ENCODE peak calls at places on chromosomes 4 and X, in seven cellular contexts. One of them, this sample, is unnamed.
A peak's percentile ranks its signal among the peaks of the same experiment; 100 is the strongest.

GRCh38 chr4:6647582-6648230 is 7.2 kb downstream of the MRFAP1 start:
- DNase-seq in tibial nerve: no peak
- DNase-seq in HFF-Myc: no peak
- DNase-seq in kidney: no peak
- DNase-seq in GM10248: no peak
- DNase-seq in adrenal gland: no peak
- DNase-seq in cardiac muscle cell: no peak
- DNase-seq in this sample: no peak

GRCh38 chr4:164731827-164732474 is 22.0 kb upstream of the SMIM31 start:
- DNase-seq in kidney: no peak
- DNase-seq in GM10248: peak; percentile 50
- DNase-seq in adrenal gland: peak; percentile 52
- DNase-seq in HFF-Myc: peak; percentile 10
- DNase-seq in tibial nerve: no peak
- DNase-seq in cardiac muscle cell: peak; percentile 67
- DNase-seq in this sample: no peak

GRCh38 chrX:109475174-109475891 is 6.6 kb downstream of the GUCY2F start:
- DNase-seq in cardiac muscle cell: peak; percentile 77
- DNase-seq in tibial nerve: no peak
- DNase-seq in GM10248: no peak
- DNase-seq in kidney: peak; percentile 62
- DNase-seq in HFF-Myc: no peak
- DNase-seq in adrenal gland: peak; percentile 51
- DNase-seq in this sample: no peak

GRCh38 chrX:16696956-16697355 is 15.5 kb downstream of the CTPS2 start:
- DNase-seq in adrenal gland: no peak
- DNase-seq in GM10248: no peak
- DNase-seq in tibial nerve: no peak
- DNase-seq in kidney: no peak
- DNase-seq in HFF-Myc: no peak
- DNase-seq in cardiac muscle cell: no peak
- DNase-seq in this sample: no peak

GRCh38 chr4:48752256-48752655 is 27.8 kb downstream of the FRYL start:
- DNase-seq in kidney: no peak
- DNase-seq in adrenal gland: no peak
- DNase-seq in cardiac muscle cell: no peak
- DNase-seq in tibial nerve: no peak
- DNase-seq in GM10248: no peak
- DNase-seq in HFF-Myc: no peak
- DNase-seq in this sample: no peak

GRCh38 chr4:182642831-182643230 is 274.4 kb downstream of the DCTD start:
- DNase-seq in GM10248: no peak
- DNase-seq in tibial nerve: no peak
- DNase-seq in adrenal gland: no peak
- DNase-seq in cardiac muscle cell: no peak
- DNase-seq in kidney: no peak
- DNase-seq in HFF-Myc: no peak
- DNase-seq in this sample: no peak

GRCh38 chr4:74624351-74625151 is 169.8 kb downstream of the BTC start:
- DNase-seq in GM10248: no peak
- DNase-seq in kidney: no peak
- DNase-seq in cardiac muscle cell: no peak
- DNase-seq in adrenal gland: no peak
- DNase-seq in HFF-Myc: peak; percentile 91
- DNase-seq in tibial nerve: no peak
- DNase-seq in this sample: peak; percentile 87

GRCh38 chr4:113847710-113848109 is 86.2 kb upstream of the CAMK2D start:
- DNase-seq in kidney: no peak
- DNase-seq in GM10248: no peak
- DNase-seq in cardiac muscle cell: no peak
- DNase-seq in tibial nerve: no peak
- DNase-seq in HFF-Myc: no peak
- DNase-seq in adrenal gland: no peak
- DNase-seq in this sample: no peak

GRCh38 chr4:30802622-30803323 is 82.6 kb downstream of the PCDH7 start:
- DNase-seq in GM10248: no peak
- DNase-seq in tibial nerve: no peak
- DNase-seq in cardiac muscle cell: no peak
- DNase-seq in HFF-Myc: no peak
- DNase-seq in kidney: no peak
- DNase-seq in adrenal gland: no peak
- DNase-seq in this sample: peak; percentile 12

GRCh38 chr4:41600243-41600642 is 62.3 kb downstream of the LIMCH1 start:
- DNase-seq in tibial nerve: no peak
- DNase-seq in adrenal gland: no peak
- DNase-seq in cardiac muscle cell: no peak
- DNase-seq in GM10248: no peak
- DNase-seq in kidney: no peak
- DNase-seq in HFF-Myc: no peak
- DNase-seq in this sample: no peak

GRCh38 chrX:138945219-138945618 is 233.7 kb upstream of the FGF13 start:
- DNase-seq in kidney: no peak
- DNase-seq in HFF-Myc: no peak
- DNase-seq in cardiac muscle cell: no peak
- DNase-seq in tibial nerve: no peak
- DNase-seq in adrenal gland: no peak
- DNase-seq in GM10248: no peak
- DNase-seq in this sample: no peak

GRCh38 chr4:124943145-124943889 is 230.8 kb upstream of the ANKRD50 start:
- DNase-seq in adrenal gland: no peak
- DNase-seq in cardiac muscle cell: no peak
- DNase-seq in tibial nerve: no peak
- DNase-seq in HFF-Myc: no peak
- DNase-seq in kidney: no peak
- DNase-seq in GM10248: no peak
- DNase-seq in this sample: no peak

GRCh38 chr4:112036881-112037280 is 108.4 kb upstream of the FAM241A start:
- DNase-seq in kidney: no peak
- DNase-seq in cardiac muscle cell: peak; percentile 17
- DNase-seq in adrenal gland: no peak
- DNase-seq in GM10248: no peak
- DNase-seq in HFF-Myc: no peak
- DNase-seq in tibial nerve: no peak
- DNase-seq in this sample: no peak

GRCh38 chr4:8396762-8397406 is 43.6 kb downstream of the ACOX3 start:
- DNase-seq in HFF-Myc: no peak
- DNase-seq in adrenal gland: no peak
- DNase-seq in tibial nerve: no peak
- DNase-seq in GM10248: no peak
- DNase-seq in cardiac muscle cell: no peak
- DNase-seq in kidney: peak; percentile 59
- DNase-seq in this sample: no peak

GRCh38 chrX:39688576-39689373 is 409.0 kb downstream of the BCOR start:
- DNase-seq in tibial nerve: peak; percentile 30
- DNase-seq in GM10248: peak; percentile 18
- DNase-seq in HFF-Myc: no peak
- DNase-seq in kidney: peak; percentile 87
- DNase-seq in cardiac muscle cell: peak; percentile 93
- DNase-seq in adrenal gland: peak; percentile 50
- DNase-seq in this sample: no peak

GRCh38 chr4:2259036-2259540 is 2.8 kb downstream of the MXD4 start:
- DNase-seq in HFF-Myc: no peak
- DNase-seq in tibial nerve: peak; percentile 12
- DNase-seq in adrenal gland: peak; percentile 48
- DNase-seq in kidney: peak; percentile 71
- DNase-seq in GM10248: no peak
- DNase-seq in cardiac muscle cell: no peak
- DNase-seq in this sample: no peak

GRCh38 chrX:70979136-70979762 is 48.4 kb upstream of the SLC7A3 start:
- DNase-seq in GM10248: peak; percentile 9
- DNase-seq in HFF-Myc: peak; percentile 15
- DNase-seq in kidney: no peak
- DNase-seq in tibial nerve: no peak
- DNase-seq in cardiac muscle cell: peak; percentile 39
- DNase-seq in adrenal gland: peak; percentile 25
- DNase-seq in this sample: no peak
- TF ChIP-seq CTCF in GM10248: no peak
- TF ChIP-seq CTCF in HFF-Myc: peak; percentile 42
- TF ChIP-seq CTCF in kidney: peak; percentile 10
- TF ChIP-seq CTCF in tibial nerve: no peak
- TF ChIP-seq CTCF in cardiac muscle cell: peak; percentile 58
- TF ChIP-seq CTCF in adrenal gland: peak; percentile 33
- TF ChIP-seq CTCF in this sample: peak; percentile 56

GRCh38 chrX:150759568-150760416 is 66.6 kb downstream of the MTMR1 start:
- DNase-seq in adrenal gland: no peak
- DNase-seq in cardiac muscle cell: no peak
- DNase-seq in tibial nerve: no peak
- DNase-seq in kidney: no peak
- DNase-seq in HFF-Myc: no peak
- DNase-seq in GM10248: no peak
- DNase-seq in this sample: no peak

GRCh38 chrX:150752124-150752523 is 58.9 kb downstream of the MTMR1 start:
- DNase-seq in cardiac muscle cell: peak; percentile 23
- DNase-seq in kidney: no peak
- DNase-seq in tibial nerve: no peak
- DNase-seq in HFF-Myc: no peak
- DNase-seq in GM10248: no peak
- DNase-seq in adrenal gland: no peak
- DNase-seq in this sample: no peak

GRCh38 chrX:150757371-150757770 is 64.2 kb downstream of the MTMR1 start:
- DNase-seq in tibial nerve: no peak
- DNase-seq in adrenal gland: no peak
- DNase-seq in cardiac muscle cell: no peak
- DNase-seq in kidney: no peak
- DNase-seq in HFF-Myc: no peak
- DNase-seq in GM10248: no peak
- DNase-seq in this sample: no peak

DNA sequence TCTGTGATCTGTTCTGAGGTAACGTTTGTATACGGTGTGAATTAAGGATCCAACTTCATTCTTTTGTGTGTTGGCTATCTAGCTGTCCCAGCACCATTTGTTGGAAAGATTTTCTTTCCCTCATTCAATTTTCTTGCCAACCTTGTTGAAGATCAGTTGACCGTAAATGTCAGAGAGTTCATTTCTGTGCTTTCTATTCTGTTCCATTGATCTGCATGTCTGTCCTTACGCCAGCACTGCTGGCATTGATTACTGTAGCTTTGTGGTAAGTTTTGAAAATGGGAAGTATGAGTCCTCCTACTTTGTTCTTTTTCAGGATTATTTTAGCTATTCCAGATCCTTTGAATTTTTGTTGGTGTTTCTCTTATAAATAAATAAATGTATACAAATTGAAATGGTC is 60.8 kb downstream of the MTMR1 start:
- DNase-seq in cardiac muscle cell: no peak
- DNase-seq in GM10248: no peak
- DNase-seq in adrenal gland: no peak
- DNase-seq in HFF-Myc: no peak
- DNase-seq in kidney: no peak
- DNase-seq in tibial nerve: no peak
- DNase-seq in this sample: no peak
- TF ChIP-seq CTCF in cardiac muscle cell: no peak
- TF ChIP-seq CTCF in GM10248: no peak
- TF ChIP-seq CTCF in adrenal gland: no peak
- TF ChIP-seq CTCF in HFF-Myc: no peak
- TF ChIP-seq CTCF in kidney: no peak
- TF ChIP-seq CTCF in tibial nerve: no peak
- TF ChIP-seq CTCF in this sample: no peak

GRCh38 chr4:4762909-4763814 is 96.3 kb upstream of the MSX1 start:
- DNase-seq in adrenal gland: no peak
- DNase-seq in HFF-Myc: peak; percentile 98
- DNase-seq in cardiac muscle cell: peak; percentile 63
- DNase-seq in kidney: no peak
- DNase-seq in GM10248: peak; percentile 81
- DNase-seq in tibial nerve: no peak
- DNase-seq in this sample: peak; percentile 56

GRCh38 chr4:4759233-4759632 is 100.2 kb upstream of the MSX1 start:
- DNase-seq in tibial nerve: no peak
- DNase-seq in HFF-Myc: no peak
- DNase-seq in kidney: no peak
- DNase-seq in adrenal gland: no peak
- DNase-seq in GM10248: no peak
- DNase-seq in cardiac muscle cell: no peak
- DNase-seq in this sample: no peak

GRCh38 chr4:4759883-4760282 is 99.6 kb upstream of the MSX1 start:
- DNase-seq in adrenal gland: no peak
- DNase-seq in HFF-Myc: no peak
- DNase-seq in cardiac muscle cell: no peak
- DNase-seq in GM10248: no peak
- DNase-seq in kidney: no peak
- DNase-seq in tibial nerve: no peak
- DNase-seq in this sample: no peak

GRCh38 chr4:4762300-4762699 is 97.2 kb upstream of the MSX1 start:
- DNase-seq in tibial nerve: no peak
- DNase-seq in cardiac muscle cell: no peak
- DNase-seq in HFF-Myc: no peak
- DNase-seq in adrenal gland: no peak
- DNase-seq in kidney: no peak
- DNase-seq in GM10248: no peak
- DNase-seq in this sample: no peak

GRCh38 chr4:4761128-4761991 is 98.1 kb upstream of the MSX1 start:
- DNase-seq in GM10248: no peak
- DNase-seq in adrenal gland: no peak
- DNase-seq in kidney: no peak
- DNase-seq in HFF-Myc: no peak
- DNase-seq in cardiac muscle cell: peak; percentile 26
- DNase-seq in tibial nerve: no peak
- DNase-seq in this sample: no peak
- TF ChIP-seq CTCF in GM10248: no peak
- TF ChIP-seq CTCF in adrenal gland: no peak
- TF ChIP-seq CTCF in kidney: peak; percentile 5
- TF ChIP-seq CTCF in HFF-Myc: peak; percentile 50
- TF ChIP-seq CTCF in cardiac muscle cell: peak; percentile 30
- TF ChIP-seq CTCF in tibial nerve: no peak
- TF ChIP-seq CTCF in this sample: peak; percentile 27

GRCh38 chr4:154348657-154349056 is 142.9 kb downstream of the DCHS2 start:
- DNase-seq in adrenal gland: no peak
- DNase-seq in cardiac muscle cell: no peak
- DNase-seq in tibial nerve: no peak
- DNase-seq in HFF-Myc: no peak
- DNase-seq in GM10248: no peak
- DNase-seq in kidney: no peak
- DNase-seq in this sample: no peak
- TF ChIP-seq CTCF in adrenal gland: no peak
- TF ChIP-seq CTCF in cardiac muscle cell: no peak
- TF ChIP-seq CTCF in tibial nerve: no peak
- TF ChIP-seq CTCF in HFF-Myc: no peak
- TF ChIP-seq CTCF in GM10248: no peak
- TF ChIP-seq CTCF in kidney: no peak
- TF ChIP-seq CTCF in this sample: no peak